ENCODE peak calls at places on chromosomes 4 and X, in six cellular contexts. J is spleen, L is adipocyte, A is left lung, B is lower lobe of right lung, D is vagina. I is an unnamed sample.

GRCh38 chr4:24514808-24515207 is 69.5 kb downstream of the DHX15 start:
- DNase-seq in J (no peak), L (no peak), A (no peak), B (no peak), D (no peak), I (no peak)

GRCh38 chrX:122220644-122221373 is 963.3 kb upstream of the GRIA3 start:
- DNase-seq in J (no peak), L (no peak), A (no peak), B (no peak), D (no peak), I (no peak)

GRCh38 chr4:94665500-94666398 is 92.0 kb upstream of the BMPR1B start:
- DNase-seq in J (no peak), L (no peak), A (no peak), B (no peak), D (no peak), I (no peak)

GRCh38 chr4:40564815-40565505 is 64.7 kb downstream of the RBM47 start:
- DNase-seq in J (no peak), L (peak), A (no peak), B (no peak), D (no peak), I (no peak)

GRCh38 chr4:15600176-15600575 is 55.0 kb downstream of the FBXL5 start:
- DNase-seq in J (no peak), L (no peak), A (no peak), B (no peak), D (no peak), I (no peak)

GRCh38 chr4:37299468-37299867 is 54.9 kb downstream of the NWD2 start:
- DNase-seq in J (no peak), L (no peak), A (no peak), B (no peak), D (no peak), I (no peak)

GRCh38 chr4:16812041-16812440 is 86.4 kb downstream of the LDB2 start:
- DNase-seq in J (no peak), L (no peak), A (no peak), B (no peak), D (no peak), I (no peak)

GRCh38 chr4:123587983-123588494 is 191.4 kb downstream of the SPRY1 start:
- DNase-seq in J (no peak), L (peak), A (no peak), B (no peak), D (no peak), I (no peak)

GRCh38 chrX:30270639-30271038 is 23.7 kb downstream of the MAGEB1 start:
- DNase-seq in J (no peak), L (no peak), A (no peak), B (no peak), D (no peak), I (no peak)

GRCh38 chrX:131910565-131910964 is 112.5 kb upstream of the STK26 start:
- DNase-seq in J (no peak), L (no peak), A (no peak), B (no peak), D (no peak), I (no peak)

GRCh38 chr4:70722199-70722791 is 531 bp downstream of the RUFY3 start:
- DNase-seq in J (no peak), L (peak), A (no peak), B (no peak), D (no peak), I (peak)

GRCh38 chrX:154541896-154542722 is 4.5 kb downstream of the G6PD start:
- DNase-seq in J (peak), L (peak), A (peak), B (peak), D (no peak), I (no peak)

GRCh38 chr4:8364141-8364540 is 76.4 kb downstream of the ACOX3 start:
- DNase-seq in J (no peak), L (no peak), A (no peak), B (no peak), D (no peak), I (no peak)

GRCh38 chr4:48570646-48571220 is 80.7 kb downstream of the ZAR1 start:
- DNase-seq in J (no peak), L (peak), A (no peak), B (no peak), D (no peak), I (no peak)

GRCh38 chr4:37983951-37984350 is 23.8 kb downstream of the PTTG2 start:
- DNase-seq in J (no peak), L (no peak), A (no peak), B (no peak), D (no peak), I (no peak)

GRCh38 chr4:140688711-140689598 is 67.2 kb downstream of the TBC1D9 start:
- DNase-seq in J (no peak), L (peak), A (no peak), B (no peak), D (no peak), I (no peak)

GRCh38 chr4:82786004-82786400 is 12.6 kb downstream of the SCD5 start:
- DNase-seq in J (no peak), L (no peak), A (no peak), B (no peak), D (peak), I (no peak)

GRCh38 chrX:18871161-18871880 is 112.6 kb downstream of the PHKA2 start:
- DNase-seq in J (no peak), L (no peak), A (no peak), B (no peak), D (no peak), I (no peak)

GRCh38 chr4:185086053-185086452 is 57.0 kb upstream of the SLC25A4 start:
- DNase-seq in J (no peak), L (no peak), A (no peak), B (no peak), D (no peak), I (no peak)

GRCh38 chr4:111556861-111557260 is 588.4 kb upstream of the FAM241A start:
- DNase-seq in J (no peak), L (no peak), A (no peak), B (no peak), D (no peak), I (no peak)

GRCh38 chrX:97987979-97988378 is 1104.3 kb downstream of the RPA4 start:
- DNase-seq in J (no peak), L (no peak), A (no peak), B (no peak), D (no peak), I (no peak)

GRCh38 chr4:1990348-1990645 is 18.5 kb downstream of the NELFA start:
- DNase-seq in J (peak), L (no peak), A (no peak), B (no peak), D (no peak), I (no peak)
- H3K4me3 ChIP-seq in J (no peak), L (no peak), A (no peak), B (no peak), D (no peak), I (no peak)

GRCh38 chr4:119529788-119530187 is 98.8 kb downstream of the PDE5A start:
- DNase-seq in J (no peak), L (no peak), A (no peak), B (no peak), D (no peak), I (no peak)

GRCh38 chr4:119523399-119523798 is 105.2 kb downstream of the PDE5A start:
- DNase-seq in J (no peak), L (peak), A (no peak), B (no peak), D (no peak), I (no peak)

GRCh38 chr4:119525005-119525749 is 103.4 kb downstream of the PDE5A start:
- DNase-seq in J (no peak), L (peak), A (no peak), B (no peak), D (no peak), I (no peak)

GRCh38 chr4:119525771-119526712 is 102.6 kb downstream of the PDE5A start:
- DNase-seq in J (no peak), L (no peak), A (no peak), B (no peak), D (no peak), I (no peak)

GRCh38 chr4:119526786-119527550 is 101.6 kb downstream of the PDE5A start:
- DNase-seq in J (no peak), L (peak), A (no peak), B (no peak), D (no peak), I (no peak)
- H3K4me3 ChIP-seq in J (no peak), L (no peak), A (no peak), B (no peak), D (no peak), I (no peak)

DNA sequence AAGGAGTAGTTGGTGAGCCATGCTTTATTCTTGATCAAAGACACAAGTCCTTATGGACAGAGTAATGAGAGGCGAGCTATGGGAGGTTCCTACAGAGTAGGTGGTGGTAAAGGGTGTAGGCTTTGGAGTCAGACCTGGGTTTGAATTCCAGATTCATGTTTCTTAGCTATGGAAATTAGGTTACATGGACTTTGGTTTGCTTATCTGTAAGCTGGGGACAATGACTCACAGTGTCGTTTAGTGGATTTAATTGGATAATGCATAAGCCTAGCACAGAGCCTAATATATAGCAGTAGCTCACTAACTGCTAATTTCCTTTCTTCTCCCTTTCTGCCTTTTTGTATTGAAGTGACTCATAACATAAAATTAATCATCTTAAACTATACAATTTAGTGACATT is 5.0 kb upstream of the TRPC5 start:
- DNase-seq in J (no peak), L (no peak), A (no peak), B (no peak), D (no peak), I (no peak)
- H3K4me3 ChIP-seq in J (no peak), L (no peak), A (no peak), B (no peak), D (no peak), I (no peak)

GRCh38 chrX:13658602-13659001 is 5.7 kb downstream of the TCEANC start:
- DNase-seq in J (no peak), L (peak), A (no peak), B (no peak), D (no peak), I (no peak)
- H3K4me3 ChIP-seq in J (no peak), L (no peak), A (no peak), B (no peak), D (no peak), I (no peak)

DNA sequence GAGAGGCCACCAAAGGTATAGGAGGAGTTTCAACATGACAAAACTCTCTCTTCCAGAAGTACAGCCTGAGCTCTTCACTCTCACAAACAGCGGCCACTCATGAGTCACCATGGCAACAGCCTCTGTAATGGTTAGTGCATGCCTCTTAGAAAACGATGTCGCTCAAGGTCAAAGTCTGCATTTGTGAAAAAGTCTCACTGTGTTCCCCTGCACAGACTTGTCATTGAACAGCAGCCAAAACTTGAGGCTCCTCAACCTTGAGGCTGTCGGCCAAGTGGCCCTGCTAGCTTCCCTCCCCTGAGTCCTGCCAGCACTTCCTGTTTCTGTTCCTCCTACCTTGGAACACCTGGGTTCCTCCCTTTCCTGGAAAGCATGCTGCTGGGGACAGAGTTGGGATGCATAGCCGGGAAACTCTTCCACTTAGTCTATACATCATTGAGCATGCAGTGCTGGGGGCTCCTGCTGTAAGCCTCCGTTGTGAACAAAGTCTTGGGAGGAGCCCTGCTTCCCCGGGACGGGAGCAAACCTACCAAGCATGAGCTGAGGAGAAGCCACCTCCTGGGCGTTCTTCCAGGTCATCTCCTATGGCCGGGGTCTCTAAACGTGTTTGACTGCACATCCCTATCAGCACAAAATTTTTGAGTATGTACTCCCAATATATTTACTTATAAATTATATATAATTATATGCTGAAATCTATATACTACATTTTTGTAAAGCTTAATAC is 66.7 kb downstream of the ING2 start:
- DNase-seq in J (no peak), L (peak), A (no peak), B (peak), D (no peak), I (no peak)
- H3K4me3 ChIP-seq in J (no peak), L (no peak), A (no peak), B (no peak), D (no peak), I (no peak)